ENCODE peak calls at places on chromosomes 13 and 19, in six cellular contexts. O, T, E, I, W and F are unnamed samples.

GRCh38 chr19:54390942-54391577 is 24.2 kb upstream of the TTYH1 start:
- DNase-seq in O (peak; percentile 61), T (no peak), E (peak; percentile 50), I (peak; percentile 64), W (no peak), F (peak; percentile 43)

GRCh38 chr19:13100031-13100588 is 2.5 kb downstream of the LYL1 start:
- DNase-seq in O (no peak), T (no peak), E (no peak), I (peak; percentile 50), W (no peak), F (no peak)

GRCh38 chr13:53136554-53136953 is 107.9 kb downstream of the OLFM4 start:
- DNase-seq in O (no peak), T (no peak), E (no peak), I (no peak), W (no peak), F (no peak)

GRCh38 chr19:46546194-46546896 is 50.7 kb upstream of the PNMA8B start:
- DNase-seq in O (peak; percentile 66), T (peak; percentile 70), E (peak; percentile 61), I (no peak), W (peak; percentile 76), F (no peak)

GRCh38 chr13:75760182-75760981 is 124.3 kb downstream of the LMO7 start:
- DNase-seq in O (no peak), T (peak; percentile 70), E (peak; percentile 63), I (no peak), W (no peak), F (no peak)

GRCh38 chr13:33328691-33329090 is 43.1 kb upstream of the STARD13 start:
- DNase-seq in O (no peak), T (no peak), E (peak; percentile 2), I (no peak), W (no peak), F (no peak)

GRCh38 chr19:10112895-10113591 is 1.6 kb downstream of the P2RY11 start:
- DNase-seq in O (peak; percentile 71), T (no peak), E (no peak), I (peak; percentile 53), W (peak; percentile 76), F (no peak)

GRCh38 chr13:110259651-110260050 is 47.3 kb downstream of the COL4A1 start:
- DNase-seq in O (no peak), T (no peak), E (no peak), I (no peak), W (no peak), F (no peak)

GRCh38 chr13:20492641-20493040 is 33.0 kb downstream of the CRYL1 start:
- DNase-seq in O (peak; percentile 32), T (no peak), E (peak; percentile 33), I (no peak), W (peak; percentile 46), F (no peak)

GRCh38 chr13:51832471-51833152 is 12.4 kb downstream of the TMEM272 start:
- DNase-seq in O (no peak), T (no peak), E (peak; percentile 7), I (peak; percentile 54), W (no peak), F (no peak)

DNA sequence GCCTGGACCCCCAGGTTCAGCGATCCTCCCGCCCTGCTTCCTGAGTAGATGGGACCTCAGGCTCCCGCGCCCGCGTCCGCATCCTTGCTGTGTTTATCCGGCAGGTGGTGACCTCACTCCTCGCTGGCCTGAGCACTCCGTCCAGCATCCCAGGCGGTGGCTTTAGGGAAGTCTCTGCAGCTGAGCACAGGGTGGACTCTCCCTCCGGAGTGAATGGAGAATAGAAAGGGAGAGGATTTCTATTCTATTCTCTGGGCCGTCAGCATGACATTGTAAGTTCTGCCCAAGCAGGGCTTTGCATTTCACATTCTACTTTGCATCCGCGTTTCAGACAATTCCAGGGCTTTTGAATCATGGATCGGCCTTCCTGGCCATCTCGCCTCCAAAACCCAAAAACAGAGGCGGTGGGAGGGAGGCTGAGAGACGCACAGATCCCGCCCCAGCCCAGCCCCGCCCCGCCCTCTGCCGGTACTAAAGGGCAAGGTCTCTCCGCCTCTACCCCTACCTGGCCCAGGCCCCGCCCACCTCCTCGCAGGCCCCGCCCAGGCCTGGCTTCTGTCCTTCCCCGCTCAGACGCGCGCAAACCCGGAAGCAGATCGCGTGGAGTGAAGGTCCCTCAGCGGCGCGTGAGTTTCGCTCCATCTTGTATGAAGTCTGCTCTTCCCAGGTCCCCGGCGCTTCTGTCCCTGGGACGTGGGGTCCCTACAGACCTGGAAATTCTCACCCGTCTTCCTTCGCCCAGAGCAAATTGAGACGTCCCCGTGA is at the start of gene ZNF525:
- DNase-seq in O (peak; percentile 94), T (peak; percentile 92), E (peak; percentile 95), I (peak; percentile 95), W (peak; percentile 95), F (peak; percentile 95)
- TF ChIP-seq CTCF in O (peak; percentile 66), T (peak; percentile 28), E (peak; percentile 55), I (peak; percentile 55), W (no peak), F (peak; percentile 47)

GRCh38 chr13:58994077-58994476 is 1169.7 kb downstream of the DIAPH3 start:
- DNase-seq in O (no peak), T (no peak), E (no peak), I (no peak), W (no peak), F (no peak)

GRCh38 chr13:58999851-59000250 is 1163.9 kb downstream of the DIAPH3 start:
- DNase-seq in O (no peak), T (no peak), E (no peak), I (no peak), W (no peak), F (no peak)

GRCh38 chr13:58992478-58993042 is 1171.2 kb downstream of the DIAPH3 start:
- DNase-seq in O (no peak), T (no peak), E (no peak), I (no peak), W (no peak), F (no peak)

GRCh38 chr13:58991826-58992477 is 1171.8 kb downstream of the DIAPH3 start:
- DNase-seq in O (no peak), T (no peak), E (no peak), I (no peak), W (no peak), F (no peak)

GRCh38 chr13:58994778-58995177 is 1169.0 kb downstream of the DIAPH3 start:
- DNase-seq in O (no peak), T (no peak), E (no peak), I (no peak), W (no peak), F (no peak)
- TF ChIP-seq CTCF in O (no peak), T (no peak), E (no peak), I (no peak), W (no peak), F (no peak)

GRCh38 chr19:51016798-51017683 is 2.5 kb downstream of the KLK10 start:
- DNase-seq in O (peak; percentile 84), T (no peak), E (peak; percentile 97), I (no peak), W (peak; percentile 72), F (peak; percentile 73)
- TF ChIP-seq CTCF in O (peak; percentile 87), T (no peak), E (peak; percentile 99), I (no peak), W (no peak), F (peak; percentile 52)

GRCh38 chr19:14361824-14362223 is 19.4 kb upstream of the ADGRE5 start:
- DNase-seq in O (no peak), T (no peak), E (no peak), I (peak; percentile 46), W (no peak), F (no peak)
- TF ChIP-seq CTCF in O (no peak), T (no peak), E (no peak), I (peak; percentile 29), W (no peak), F (no peak)

DNA sequence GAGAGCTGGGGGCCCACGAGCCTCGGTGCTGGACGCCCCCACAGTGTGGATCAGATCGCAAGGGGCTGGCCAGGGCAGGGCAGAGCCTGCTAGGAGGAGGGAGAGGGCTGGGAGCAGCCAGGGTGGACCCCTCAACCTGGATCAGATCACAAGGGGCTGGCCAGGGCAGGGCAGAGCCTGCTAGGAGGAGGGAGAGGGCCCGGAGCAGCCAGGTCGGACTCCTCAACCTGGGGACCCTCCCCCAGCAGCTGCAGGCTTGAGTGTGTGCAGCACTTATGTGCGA is 126.6 kb downstream of the KDM4B start:
- DNase-seq in O (no peak), T (no peak), E (no peak), I (no peak), W (no peak), F (no peak)
- TF ChIP-seq CTCF in O (no peak), T (no peak), E (no peak), I (no peak), W (no peak), F (no peak)

GRCh38 chr13:91284335-91284734 is 63.2 kb upstream of the MIR17HG start:
- DNase-seq in O (no peak), T (no peak), E (no peak), I (no peak), W (no peak), F (no peak)
- TF ChIP-seq CTCF in O (no peak), T (no peak), E (no peak), I (no peak), W (no peak), F (no peak)

GRCh38 chr13:92896842-92897241 is 329.8 kb upstream of the GPC6 start:
- DNase-seq in O (no peak), T (no peak), E (no peak), I (no peak), W (no peak), F (no peak)
- TF ChIP-seq CTCF in O (peak; percentile 40), T (no peak), E (peak; percentile 34), I (no peak), W (no peak), F (peak; percentile 62)

GRCh38 chr19:1252221-1252817 is 3.9 kb downstream of the MIDN start:
- DNase-seq in O (no peak), T (peak; percentile 93), E (peak; percentile 87), I (peak; percentile 61), W (peak; percentile 96), F (no peak)

GRCh38 chr19:1251503-1252220 is 3.3 kb downstream of the MIDN start:
- DNase-seq in O (no peak), T (peak; percentile 90), E (peak; percentile 57), I (peak; percentile 71), W (peak; percentile 76), F (no peak)

GRCh38 chr19:1253514-1254080 is 5.2 kb downstream of the MIDN start:
- DNase-seq in O (no peak), T (no peak), E (peak; percentile 79), I (no peak), W (no peak), F (no peak)

GRCh38 chr19:1254081-1254527 is 5.7 kb downstream of the MIDN start:
- DNase-seq in O (no peak), T (peak; percentile 52), E (no peak), I (no peak), W (peak; percentile 90), F (no peak)

DNA sequence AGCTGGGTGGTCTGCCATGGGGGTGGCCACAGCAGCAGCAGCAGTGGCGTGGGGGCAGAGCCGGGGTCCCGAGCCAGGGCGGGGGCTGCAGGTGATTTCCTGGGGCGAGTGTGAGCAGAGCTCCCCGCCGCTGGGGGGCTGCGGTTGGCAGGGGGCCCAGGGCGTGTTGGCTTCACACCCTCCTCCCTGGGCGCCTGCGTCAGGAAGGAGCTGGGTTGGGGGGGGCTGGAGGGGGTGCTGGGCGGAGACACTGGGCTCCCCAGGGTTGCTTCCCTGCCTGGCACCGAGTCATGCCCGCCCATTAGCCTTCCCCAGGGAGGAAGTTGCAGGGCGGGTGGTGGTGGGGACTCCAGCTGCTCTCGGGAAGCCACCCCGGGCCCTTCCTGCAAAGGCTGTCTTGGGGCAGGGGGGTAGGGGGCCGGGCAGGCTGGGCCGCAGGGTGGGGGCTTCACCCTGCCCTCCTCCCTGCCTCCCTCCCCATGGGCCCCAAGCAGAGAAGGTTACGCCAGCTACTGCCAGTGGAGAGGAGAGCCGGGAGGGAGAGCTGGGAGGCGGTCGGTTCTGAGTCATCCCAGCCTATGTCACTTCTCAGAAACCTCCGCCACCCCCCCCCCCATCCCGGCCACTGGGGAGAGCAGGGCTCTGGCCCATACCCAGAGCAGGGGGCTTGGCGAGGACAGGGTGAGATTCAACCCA is 4.6 kb downstream of the MIDN start:
- DNase-seq in O (no peak), T (peak; percentile 95), E (peak; percentile 88), I (peak; percentile 73), W (peak; percentile 97), F (no peak)
- TF ChIP-seq CTCF in O (no peak), T (no peak), E (no peak), I (no peak), W (no peak), F (no peak)